ENCODE peak calls at places on chromosome 3, in five cellular contexts. W is hypothalamus, O is GM19239, D is SJSA1, P is endothelial cell. F is an unnamed sample.
A peak's percentile ranks its signal among the peaks of the same experiment; 100 is the strongest.

GRCh38 chr3:45236964-45237363 is 10.9 kb upstream of the TMEM158 start:
- DNase-seq in P (no peak), O (no peak), W (no peak), D (no peak), F (no peak)

GRCh38 chr3:66729685-66730393 is 229.0 kb upstream of the LRIG1 start:
- DNase-seq in W (no peak), D (no peak), P (no peak), O (no peak), F (no peak)

GRCh38 chr3:188348445-188349244 is 194.7 kb downstream of the LPP start:
- DNase-seq in D (peak; percentile 88), P (no peak), O (no peak), W (no peak), F (peak; percentile 37)

GRCh38 chr3:183357564-183358079 is 70.8 kb downstream of the MCF2L2 start:
- DNase-seq in D (no peak), P (no peak), O (no peak), W (no peak), F (no peak)

GRCh38 chr3:35081902-35082301 is 557.4 kb upstream of the ARPP21 start:
- DNase-seq in O (no peak), D (no peak), W (no peak), P (no peak), F (no peak)

GRCh38 chr3:147424325-147424910 is 15.3 kb downstream of the ZIC1 start:
- DNase-seq in P (peak; percentile 35), D (no peak), O (no peak), W (no peak), F (peak; percentile 83)

GRCh38 chr3:127162947-127163645 is 29.8 kb upstream of the PRR23E start:
- DNase-seq in P (peak; percentile 56), D (no peak), W (no peak), O (no peak), F (no peak)

GRCh38 chr3:118970819-118971218 is 63.8 kb downstream of the IGSF11 start:
- DNase-seq in O (no peak), D (no peak), W (peak; percentile 40), P (no peak), F (no peak)

GRCh38 chr3:67090472-67090871 is 92.4 kb downstream of the KBTBD8 start:
- DNase-seq in D (no peak), O (no peak), P (no peak), W (no peak), F (no peak)

GRCh38 chr3:98786364-98786930 is 23.3 kb downstream of the ST3GAL6 start:
- DNase-seq in O (no peak), D (no peak), P (no peak), W (no peak), F (no peak)

GRCh38 chr3:30970183-30970582 is 75.7 kb upstream of the GADL1 start:
- DNase-seq in O (no peak), D (peak; percentile 16), W (no peak), P (no peak), F (no peak)

GRCh38 chr3:41955192-41955591 is 6.7 kb downstream of the ULK4 start:
- DNase-seq in D (no peak), W (no peak), O (no peak), P (no peak), F (no peak)

GRCh38 chr3:109927161-109927560 is 589.8 kb upstream of the DPPA4 start:
- DNase-seq in P (no peak), W (no peak), O (no peak), D (peak; percentile 87), F (peak; percentile 73)

GRCh38 chr3:5787863-5788488 is 600.5 kb downstream of the EDEM1 start:
- DNase-seq in P (no peak), D (peak; percentile 50), O (no peak), W (peak; percentile 26), F (no peak)

GRCh38 chr3:58173029-58173669 is 37.6 kb downstream of the DNASE1L3 start:
- DNase-seq in O (no peak), D (no peak), W (no peak), P (no peak), F (no peak)

GRCh38 chr3:32243519-32243918 is 5.0 kb downstream of the CMTM8 start:
- DNase-seq in W (no peak), O (no peak), D (no peak), P (no peak), F (no peak)

GRCh38 chr3:150314248-150315027 is 93.7 kb upstream of the TSC22D2 start:
- DNase-seq in O (no peak), D (no peak), P (no peak), W (no peak), F (no peak)

GRCh38 chr3:25768851-25769250 is 14.4 kb downstream of the NGLY1 start:
- DNase-seq in W (no peak), O (no peak), P (no peak), D (no peak), F (no peak)

GRCh38 chr3:142057331-142057725 is 92.0 kb downstream of the TFDP2 start:
- DNase-seq in W (no peak), O (no peak), P (no peak), D (no peak), F (no peak)

GRCh38 chr3:22960326-22960984 is 242.7 kb upstream of the UBE2E2 start:
- DNase-seq in P (peak; percentile 22), W (peak; percentile 5), D (peak; percentile 26), O (peak; percentile 15), F (no peak)

GRCh38 chr3:17491601-17492000 is 250.8 kb downstream of the TBC1D5 start:
- DNase-seq in W (no peak), O (no peak), D (peak; percentile 27), P (no peak), F (peak; percentile 31)

GRCh38 chr3:58334013-58334321 is 1.3 kb downstream of the PXK start:
- DNase-seq in D (peak; percentile 12), P (no peak), O (no peak), W (no peak), F (no peak)

GRCh38 chr3:24365168-24365567 is 129.5 kb downstream of the THRB start:
- DNase-seq in O (no peak), D (peak; percentile 75), W (no peak), P (no peak), F (peak; percentile 80)

GRCh38 chr3:51974963-51975856 is at the start of gene ABHD14A:
- DNase-seq in O (peak; percentile 84), P (peak; percentile 64), D (peak; percentile 69), W (peak; percentile 51), F (no peak)

GRCh38 chr3:153087595-153088566 is 74.1 kb upstream of the RAP2B start:
- DNase-seq in O (no peak), P (no peak), D (no peak), W (no peak), F (no peak)

GRCh38 chr3:172125963-172126403 is 86.6 kb downstream of the FNDC3B start:
- DNase-seq in P (no peak), O (no peak), D (peak; percentile 62), W (no peak), F (no peak)

GRCh38 chr3:30554317-30554690 is 52.1 kb upstream of the TGFBR2 start:
- DNase-seq in P (no peak), W (no peak), O (no peak), D (no peak), F (no peak)

GRCh38 chr3:128282392-128283196 is 129.3 kb downstream of the EEFSEC start:
- DNase-seq in P (no peak), W (peak; percentile 26), D (no peak), O (no peak), F (peak; percentile 71)

GRCh38 chr3:28950614-28951013 is 330.3 kb upstream of the RBMS3 start:
- DNase-seq in W (no peak), D (no peak), O (no peak), P (no peak), F (no peak)

GRCh38 chr3:102471491-102471890 is 36.7 kb downstream of the ZPLD1 start:
- DNase-seq in O (no peak), W (no peak), D (no peak), P (no peak), F (no peak)

F was measured in brain pericyte.